ENCODE peak calls at places on chromosomes 3 and 15, in nine cellular contexts. V is tibial artery; D is right atrium auricular region; N is fibroblast of lung; C is effector memory CD4-positive, alpha-beta T cell; H is CD4-positive, CD25-positive, alpha-beta regulatory T cell; K is MM.1S; Y is thoracic aorta; M is H9. G is an unnamed sample. For H3K9me3 and H3K4me1, the result is how much of the 10 kb centered on the place peaks cover.

GRCh38 chr3:195558602-195559001 is 15.5 kb upstream of the PPP1R2 start:
- DNase-seq in V (no peak), D (no peak), N (peak), C (no peak), H (peak), K (peak), Y (no peak), M (no peak), G (peak)

GRCh38 chr3:184259396-184259877 is 1.9 kb downstream of the CAMK2N2 start:
- DNase-seq in V (no peak), D (no peak), N (no peak), C (no peak), H (no peak), K (no peak), Y (no peak), M (no peak), G (no peak)

GRCh38 chr3:114362815-114363214 is 69.0 kb downstream of the TIGIT start:
- DNase-seq in V (no peak), D (no peak), N (peak), C (no peak), H (peak), K (peak), Y (no peak), M (no peak), G (no peak)

GRCh38 chr3:150797155-150797554 is 34.2 kb upstream of the SIAH2 start:
- DNase-seq in V (no peak), D (no peak), N (no peak), C (no peak), H (no peak), K (no peak), Y (no peak), M (no peak), G (no peak)

GRCh38 chr15:94239474-94239873 is 8.1 kb downstream of the MCTP2 start:
- DNase-seq in V (no peak), D (no peak), N (no peak), C (no peak), H (no peak), K (no peak), Y (no peak), M (no peak), G (no peak)

GRCh38 chr3:104323226-104323625 is 1043.5 kb upstream of the ALCAM start:
- DNase-seq in V (no peak), D (no peak), N (no peak), C (no peak), H (no peak), K (no peak), Y (no peak), M (no peak), G (no peak)

GRCh38 chr3:18376682-18377081 is 48.5 kb downstream of the SATB1 start:
- DNase-seq in V (no peak), D (no peak), N (no peak), C (no peak), H (no peak), K (no peak), Y (no peak), M (no peak), G (no peak)

GRCh38 chr3:127836004-127836882 is 13.9 kb upstream of the MGLL start:
- DNase-seq in V (no peak), D (no peak), N (no peak), C (no peak), H (no peak), K (peak), Y (no peak), M (no peak), G (no peak)

GRCh38 chr3:18837137-18837536 is 311.2 kb upstream of the KCNH8 start:
- DNase-seq in V (no peak), D (no peak), N (no peak), C (no peak), H (no peak), K (no peak), Y (no peak), M (no peak), G (no peak)

GRCh38 chr3:24494616-24495333 is at the start of gene THRB:
- DNase-seq in V (peak), D (peak), N (peak), C (no peak), H (no peak), K (peak), Y (peak), M (peak), G (no peak)

GRCh38 chr3:13313813-13314212 is 106.3 kb downstream of the NUP210 start:
- DNase-seq in V (no peak), D (no peak), N (no peak), C (no peak), H (no peak), K (no peak), Y (no peak), M (no peak), G (no peak)

GRCh38 chr3:5543047-5543446 is 355.5 kb downstream of the EDEM1 start:
- DNase-seq in V (no peak), D (no peak), N (no peak), C (no peak), H (no peak), K (no peak), Y (no peak), M (no peak), G (no peak)

GRCh38 chr3:5545719-5546118 is 358.2 kb downstream of the EDEM1 start:
- DNase-seq in V (no peak), D (no peak), N (no peak), C (no peak), H (no peak), K (no peak), Y (no peak), M (no peak), G (no peak)

GRCh38 chr3:5540532-5540931 is 353.0 kb downstream of the EDEM1 start:
- DNase-seq in V (no peak), D (no peak), N (no peak), C (no peak), H (no peak), K (no peak), Y (no peak), M (no peak), G (no peak)

DNA sequence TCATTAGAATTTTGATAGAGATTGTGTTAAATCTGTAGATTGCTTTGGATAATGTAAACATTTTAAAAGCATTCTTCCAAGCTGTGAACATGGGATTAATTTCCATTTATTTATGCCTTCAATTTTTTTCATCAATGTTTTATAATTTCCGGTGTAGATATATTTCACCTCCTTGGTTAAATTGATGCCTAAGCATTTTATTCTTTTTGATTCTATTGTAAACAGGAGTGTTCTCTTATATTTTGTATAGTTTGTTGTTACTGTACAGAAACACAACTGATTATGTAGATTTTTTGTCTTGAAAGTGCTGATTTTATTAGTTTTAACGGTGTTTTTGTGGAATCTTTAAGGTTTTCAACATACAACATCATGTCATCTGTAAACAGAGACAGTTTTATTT is 355.0 kb downstream of the EDEM1 start:
- DNase-seq in V (no peak), D (no peak), N (no peak), C (no peak), H (no peak), K (no peak), Y (no peak), M (no peak), G (no peak)
- H3K9me3 ChIP-seq in V (under half), D (under half), N (under half), C (under half), H (under half), K (under half), Y (under half), M (under half), G (under half)

GRCh38 chr15:68420186-68420684 is 11.7 kb downstream of the ITGA11 start:
- DNase-seq in V (peak), D (peak), N (no peak), C (no peak), H (no peak), K (no peak), Y (no peak), M (peak), G (no peak)

GRCh38 chr15:68417051-68417450 is 14.9 kb downstream of the ITGA11 start:
- DNase-seq in V (peak), D (peak), N (no peak), C (no peak), H (no peak), K (no peak), Y (no peak), M (peak), G (no peak)

GRCh38 chr15:68417897-68418296 is 14.1 kb downstream of the ITGA11 start:
- DNase-seq in V (peak), D (peak), N (no peak), C (no peak), H (no peak), K (no peak), Y (no peak), M (peak), G (no peak)

GRCh38 chr15:68419301-68420175 is 12.4 kb downstream of the ITGA11 start:
- DNase-seq in V (peak), D (peak), N (peak), C (no peak), H (no peak), K (no peak), Y (no peak), M (peak), G (no peak)

DNA sequence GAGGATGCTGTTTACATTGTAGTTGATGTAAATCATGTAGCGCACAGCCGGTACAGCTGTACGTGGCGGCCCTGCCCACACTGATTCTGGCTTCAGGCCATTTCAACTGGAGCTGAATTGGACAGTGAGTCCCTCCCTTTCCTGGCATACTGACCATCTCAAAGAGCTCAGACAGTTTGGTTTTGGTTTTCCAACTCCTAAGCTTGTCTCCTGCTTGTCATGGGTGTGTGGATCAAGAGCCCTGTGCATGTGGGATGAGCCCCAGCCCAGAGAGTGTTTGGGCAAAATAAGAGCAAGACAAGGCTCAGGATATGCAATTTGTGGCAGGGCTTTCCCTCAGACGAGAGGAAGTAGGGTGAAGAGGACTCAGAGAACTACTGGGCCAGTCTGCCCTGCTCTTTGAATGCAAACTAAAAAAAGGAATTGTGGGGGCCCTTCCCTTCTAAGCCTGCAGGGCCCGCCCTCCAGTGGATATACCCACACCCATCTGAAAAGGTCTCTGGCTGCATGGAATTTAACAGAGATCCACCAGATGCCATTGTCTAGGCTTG is 13.3 kb downstream of the ITGA11 start:
- DNase-seq in V (peak), D (peak), N (peak), C (no peak), H (no peak), K (no peak), Y (no peak), M (no peak), G (no peak)
- H3K4me1 ChIP-seq in V (under half), D (under half), N (under half), C (under half), H (under half), K (under half), Y (half or more), M (under half), G (under half)

GRCh38 chr15:99981223-99981647 is 248.0 kb upstream of the LYSMD4 start:
- DNase-seq in V (no peak), D (no peak), N (no peak), C (no peak), H (no peak), K (no peak), Y (no peak), M (no peak), G (no peak)
- H3K9me3 ChIP-seq in V (under half), D (under half), N (under half), C (under half), H (under half), K (under half), Y (under half), M (under half), G (under half)

GRCh38 chr3:49410102-49410843 is 1.5 kb downstream of the RHOA start:
- DNase-seq in V (no peak), D (no peak), N (no peak), C (no peak), H (peak), K (no peak), Y (no peak), M (no peak), G (peak)
- H3K4me1 ChIP-seq in V (half or more), D (under half), N (under half), C (under half), H (half or more), K (under half), Y (half or more), M (under half), G (half or more)

GRCh38 chr15:91264651-91265351 is 164.7 kb downstream of the SV2B start:
- DNase-seq in V (no peak), D (no peak), N (no peak), C (no peak), H (no peak), K (no peak), Y (no peak), M (no peak), G (no peak)
- H3K9me3 ChIP-seq in V (under half), D (under half), N (under half), C (under half), H (under half), K (under half), Y (under half), M (under half), G (under half)

GRCh38 chr3:32423956-32424558 is 32.4 kb downstream of the CMTM7 start:
- DNase-seq in V (no peak), D (peak), N (no peak), C (no peak), H (peak), K (no peak), Y (no peak), M (no peak), G (peak)
- H3K4me1 ChIP-seq in V (under half), D (under half), N (under half), C (half or more), H (half or more), K (under half), Y (under half), M (under half), G (half or more)

GRCh38 chr15:25234831-25235230 is 204.0 kb downstream of the UBE3A start:
- DNase-seq in V (no peak), D (no peak), N (no peak), C (no peak), H (no peak), K (no peak), Y (no peak), M (no peak), G (no peak)

GRCh38 chr15:25236143-25236860 is 202.5 kb downstream of the UBE3A start:
- DNase-seq in V (peak), D (no peak), N (no peak), C (no peak), H (no peak), K (no peak), Y (no peak), M (no peak), G (peak)

GRCh38 chr15:25233766-25234350 is 205.0 kb downstream of the UBE3A start:
- DNase-seq in V (no peak), D (no peak), N (no peak), C (no peak), H (no peak), K (no peak), Y (no peak), M (no peak), G (no peak)

GRCh38 chr15:25236861-25237155 is 202.0 kb downstream of the UBE3A start:
- DNase-seq in V (peak), D (no peak), N (no peak), C (no peak), H (no peak), K (no peak), Y (no peak), M (no peak), G (no peak)

GRCh38 chr15:25235391-25235790 is 203.4 kb downstream of the UBE3A start:
- DNase-seq in V (no peak), D (no peak), N (no peak), C (no peak), H (no peak), K (no peak), Y (no peak), M (no peak), G (no peak)
- H3K9me3 ChIP-seq in V (under half), D (under half), N (under half), C (under half), H (under half), K (under half), Y (under half), M (half or more), G (under half)

DNA sequence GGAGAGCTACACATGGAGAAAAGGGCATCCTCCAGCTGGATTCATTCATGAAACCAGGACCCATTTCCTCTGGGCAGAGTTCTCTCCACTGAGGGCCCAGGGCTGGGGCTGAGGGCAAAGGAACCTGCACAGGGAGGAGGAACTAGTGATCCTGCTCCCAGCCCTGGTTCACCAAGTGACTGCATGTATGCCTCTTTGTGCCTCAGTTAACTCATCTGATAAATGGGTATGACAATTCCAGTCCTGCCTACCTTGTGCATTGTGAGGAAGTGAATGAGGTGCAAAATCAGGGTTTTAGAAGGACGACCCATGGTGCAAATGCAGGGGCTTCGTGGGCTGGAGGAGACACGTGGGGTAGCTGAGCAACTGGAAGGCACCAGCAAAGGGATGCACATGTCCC is 35.1 kb upstream of the LINGO1 start:
- DNase-seq in V (no peak), D (no peak), N (no peak), C (no peak), H (no peak), K (no peak), Y (no peak), M (no peak), G (no peak)
- H3K4me1 ChIP-seq in V (under half), D (under half), N (under half), C (under half), H (under half), K (under half), Y (under half), M (under half), G (under half)

DNA sequence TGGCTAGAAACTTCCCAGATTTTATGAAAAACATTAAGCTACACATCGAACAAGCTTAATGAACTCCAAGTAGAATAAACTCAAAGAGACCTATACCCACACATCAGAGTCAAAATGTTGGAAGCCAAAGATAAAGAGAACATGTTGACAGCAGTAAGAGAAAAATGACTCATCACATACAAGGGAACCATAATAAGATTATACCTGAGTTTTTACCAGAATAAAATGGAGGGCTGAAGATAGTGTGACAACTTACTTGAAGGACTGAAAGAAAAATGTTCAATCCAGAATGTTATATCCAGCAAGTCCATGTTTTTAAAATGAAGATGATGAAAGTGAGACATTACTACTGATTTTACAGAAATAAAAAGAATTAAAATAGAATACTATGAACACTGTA is 22.8 kb downstream of the MYL3 start:
- DNase-seq in V (no peak), D (no peak), N (no peak), C (no peak), H (no peak), K (no peak), Y (no peak), M (no peak), G (no peak)
- H3K9me3 ChIP-seq in V (under half), D (under half), N (under half), C (under half), H (under half), K (under half), Y (under half), M (under half), G (under half)

G was measured in CD4-positive, alpha-beta memory T cell.